ENCODE peak calls at places on chromosomes 7 and 10, in five cellular contexts. X is IMR-90, I is neuronal stem cell, Q is H9, D is mesenchymal stem cell. S is an unnamed sample.

GRCh38 chr7:44258423-44258760 is 57.6 kb downstream of the YKT6 start:
- DNase-seq in X (no peak), I (no peak), Q (no peak), D (no peak), S (no peak)

GRCh38 chr7:93171606-93172226 is 23.5 kb upstream of the SAMD9L start:
- DNase-seq in X (no peak), I (no peak), Q (no peak), D (no peak), S (no peak)

GRCh38 chr10:129955591-129956284 is 8.3 kb downstream of the EBF3 start:
- DNase-seq in X (no peak), I (peak; percentile 11), Q (no peak), D (no peak), S (no peak)

GRCh38 chr7:148368562-148368961 is 222.0 kb upstream of the C7orf33 start:
- DNase-seq in X (no peak), I (no peak), Q (no peak), D (no peak), S (no peak)

GRCh38 chr10:52740913-52741675 is 31.5 kb downstream of the MBL2 start:
- DNase-seq in X (peak; percentile 17), I (peak; percentile 55), Q (peak; percentile 86), D (peak; percentile 65), S (peak; percentile 82)

GRCh38 chr7:143361552-143362125 is 874 bp downstream of the FAM131B start:
- DNase-seq in X (no peak), I (peak; percentile 24), Q (no peak), D (no peak), S (no peak)

GRCh38 chr7:55246181-55246580 is 119.0 kb upstream of the LANCL2 start:
- DNase-seq in X (peak; percentile 81), I (no peak), Q (no peak), D (no peak), S (no peak)

GRCh38 chr7:5322621-5323410 is 40.1 kb downstream of the SLC29A4 start:
- DNase-seq in X (no peak), I (no peak), Q (no peak), D (no peak), S (peak; percentile 10)

GRCh38 chr7:136391371-136391770 is 414.2 kb upstream of the MTPN start:
- DNase-seq in X (no peak), I (no peak), Q (no peak), D (no peak), S (peak; percentile 93)

GRCh38 chr10:93680414-93681047 is 21.9 kb downstream of the FRA10AC1 start:
- DNase-seq in X (peak; percentile 37), I (peak; percentile 20), Q (no peak), D (peak; percentile 48), S (peak; percentile 25)

GRCh38 chr7:24926623-24927539 is 53.1 kb downstream of the OSBPL3 start:
- DNase-seq in X (peak; percentile 89), I (no peak), Q (no peak), D (no peak), S (peak; percentile 28)

GRCh38 chr7:36390199-36391090 is 783 bp downstream of the ANLN start:
- DNase-seq in X (peak; percentile 87), I (peak; percentile 75), Q (peak; percentile 92), D (peak; percentile 92), S (peak; percentile 95)

GRCh38 chr10:43377393-43377883 is 6.0 kb downstream of the FXYD4 start:
- DNase-seq in X (no peak), I (no peak), Q (peak; percentile 87), D (no peak), S (peak; percentile 82)

GRCh38 chr7:79854621-79855020 is 280.0 kb upstream of the GNAI1 start:
- DNase-seq in X (no peak), I (no peak), Q (no peak), D (no peak), S (no peak)

GRCh38 chr7:132618271-132618955 is 42.1 kb upstream of the PLXNA4 start:
- DNase-seq in X (no peak), I (no peak), Q (no peak), D (peak; percentile 17), S (peak; percentile 26)

GRCh38 chr7:98128346-98128745 is 21.7 kb downstream of the LMTK2 start:
- DNase-seq in X (no peak), I (no peak), Q (no peak), D (no peak), S (no peak)

GRCh38 chr7:47663239-47663638 is 81.3 kb upstream of the TNS3 start:
- DNase-seq in X (no peak), I (no peak), Q (no peak), D (no peak), S (no peak)

GRCh38 chr7:22296916-22297315 is 60.0 kb downstream of the RAPGEF5 start:
- DNase-seq in X (no peak), I (no peak), Q (no peak), D (no peak), S (no peak)

DNA sequence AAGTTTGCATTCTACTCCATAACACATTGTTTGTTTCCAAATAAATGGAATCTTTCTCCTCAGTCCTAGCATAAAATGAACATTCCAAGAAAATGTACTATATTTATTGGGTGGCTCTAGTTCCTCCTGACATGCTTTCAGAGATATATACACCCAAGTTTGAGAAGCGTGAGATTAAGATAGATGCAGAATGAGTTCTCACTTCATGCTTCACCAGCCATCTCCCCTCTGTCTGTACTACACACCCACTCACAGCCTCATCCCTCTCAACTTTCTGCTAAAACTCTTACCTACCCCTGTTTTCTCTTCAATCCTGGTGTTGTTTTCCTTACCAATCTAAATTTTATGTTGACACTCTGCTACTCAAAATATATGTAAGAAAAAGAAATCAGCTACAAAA is 20.0 kb upstream of the ADD3 start:
- DNase-seq in X (no peak), I (no peak), Q (no peak), D (no peak), S (no peak)
- H2BK120ac ChIP-seq in X (peak overlapping the region; percentile 76), I (no peak overlapping the region), Q (no peak overlapping the region), D (no peak overlapping the region), S (no peak overlapping the region)

GRCh38 chr10:32348297-32349198 is 1.6 kb upstream of the EPC1 start:
- DNase-seq in X (no peak), I (no peak), Q (no peak), D (no peak), S (no peak)
- H3K4me1 ChIP-seq in X (peaks cover 5% of the 10 kb centered on the region), I (peaks cover 2% of the 10 kb centered on the region), Q (no peaks in the 10 kb centered on the region), D (peaks cover 3% of the 10 kb centered on the region), S (peaks cover 3% of the 10 kb centered on the region)

DNA sequence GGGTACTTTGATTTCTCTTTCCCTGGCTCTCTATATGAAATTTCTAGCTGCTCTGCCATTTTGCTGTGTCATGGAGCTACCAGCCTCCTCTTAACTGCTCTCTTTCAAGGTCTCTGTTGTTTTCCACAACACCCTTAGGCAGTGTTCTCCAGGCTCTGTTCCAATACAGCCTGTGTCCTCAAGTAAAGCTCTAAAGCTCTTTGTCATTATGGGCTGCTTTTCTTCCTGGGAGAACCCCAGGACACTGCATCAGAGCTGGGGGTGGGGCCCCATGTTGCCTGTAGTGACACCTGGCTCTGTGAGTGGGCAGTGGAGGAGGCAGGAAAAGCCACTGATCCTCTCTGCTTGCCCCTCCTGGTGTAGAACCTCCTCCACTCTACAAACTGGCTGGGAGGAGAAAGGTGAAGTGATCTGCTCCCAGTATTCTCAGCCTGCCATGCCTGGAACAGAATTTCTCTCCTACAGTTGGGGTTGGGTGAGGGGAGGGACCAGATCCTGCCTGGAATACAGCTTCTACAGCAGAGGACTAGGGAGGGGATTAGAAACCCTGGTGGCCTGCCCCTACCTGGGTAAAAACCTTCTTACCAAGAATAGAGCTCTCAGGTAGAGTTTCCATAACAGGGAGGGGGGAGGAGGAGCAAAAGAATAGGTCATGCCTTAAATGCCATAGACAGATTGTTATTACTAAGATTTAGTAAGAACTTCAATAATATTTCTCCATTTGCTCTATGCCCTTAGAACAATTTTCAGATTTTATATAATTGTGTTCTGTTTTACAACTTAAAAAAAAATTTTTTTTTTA is 33.7 kb upstream of the TSPAN33 start:
- DNase-seq in X (no peak), I (no peak), Q (peak; percentile 88), D (peak; percentile 42), S (peak; percentile 87)
- H2BK120ac ChIP-seq in X (no peak overlapping the region), I (no peak overlapping the region), Q (no peak overlapping the region), D (no peak overlapping the region), S (peak overlapping the region; percentile 86)

DNA sequence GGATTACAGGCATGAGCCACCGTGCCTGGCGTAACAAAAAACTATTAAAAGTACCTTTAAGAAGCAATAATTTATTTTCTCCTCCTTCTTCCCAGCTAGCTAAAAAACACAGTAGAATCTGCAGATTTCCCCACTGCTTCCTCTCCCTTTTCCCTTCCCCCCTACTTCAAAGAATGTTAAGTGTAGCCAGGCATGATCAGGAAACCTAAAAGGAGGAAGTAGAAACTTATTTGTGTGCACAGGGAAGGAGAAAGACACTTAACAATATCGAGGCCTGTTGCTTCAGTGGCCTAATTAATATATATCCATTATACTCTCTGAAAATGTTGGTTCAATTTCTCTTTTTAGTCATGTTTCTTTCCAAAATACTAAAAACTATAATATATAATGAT is 127.7 kb downstream of the NRBF2 start:
- DNase-seq in X (no peak), I (no peak), Q (no peak), D (no peak), S (peak; percentile 34)
- H3K4me1 ChIP-seq in X (peaks cover 10% of the 10 kb centered on the region), I (no peaks in the 10 kb centered on the region), Q (no peaks in the 10 kb centered on the region), D (peaks cover 2% of the 10 kb centered on the region), S (no peaks in the 10 kb centered on the region)

GRCh38 chr7:7351156-7351555 is 168.8 kb downstream of the C1GALT1 start:
- DNase-seq in X (no peak), I (no peak), Q (no peak), D (no peak), S (no peak)
- H2BK120ac ChIP-seq in X (no peak overlapping the region), I (no peak overlapping the region), Q (no peak overlapping the region), D (no peak overlapping the region), S (no peak overlapping the region)

DNA sequence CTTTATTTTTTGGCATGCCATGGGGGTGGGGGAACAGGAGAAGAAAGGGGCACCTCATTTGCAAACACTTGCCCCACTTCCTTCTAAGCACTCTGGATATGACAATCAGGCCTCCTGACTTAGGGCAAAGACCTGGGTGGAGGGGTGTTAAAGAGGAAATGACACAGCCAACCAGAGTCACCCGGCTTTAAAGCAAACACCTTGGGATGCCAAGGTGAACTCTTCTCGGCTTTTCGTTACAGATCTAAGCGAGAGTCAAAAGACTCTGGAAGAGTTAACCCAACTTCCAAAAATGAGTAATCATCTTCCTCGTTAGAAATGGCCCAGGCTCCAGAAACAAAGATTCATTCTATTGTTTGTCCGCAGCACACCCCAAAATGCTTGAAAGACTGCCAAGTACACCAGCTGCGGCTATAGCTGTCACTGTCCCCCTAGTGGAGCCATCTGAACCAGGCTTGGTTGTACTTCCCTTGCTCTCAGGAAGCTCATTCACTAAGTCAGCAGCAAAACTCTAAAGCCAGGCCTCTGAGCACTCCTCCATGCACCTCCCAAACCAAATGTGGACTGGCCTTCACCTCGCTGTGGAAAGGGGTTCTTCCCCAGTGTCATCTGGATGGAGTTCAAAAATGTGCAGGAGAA is 24.8 kb downstream of the FAM53B start:
- DNase-seq in X (peak; percentile 52), I (no peak), Q (no peak), D (no peak), S (peak; percentile 63)
- H3K4me1 ChIP-seq in X (peaks cover 5% of the 10 kb centered on the region), I (peaks cover 15% of the 10 kb centered on the region), Q (peaks cover 3% of the 10 kb centered on the region), D (peaks cover 6% of the 10 kb centered on the region), S (peaks cover 13% of the 10 kb centered on the region)